ENCODE peak calls at places on chromosomes 4 and X, in six cellular contexts. V is ovary, I is IMR-90, U is adrenal gland, Z is lower lobe of right lung, X is hepatocyte. W is an unnamed sample. For H3K9me3, the result is how much of the 10 kb centered on the place peaks cover.

GRCh38 chr4:173805884-173806283 is 275.9 kb upstream of the HAND2 start:
- DNase-seq in X (no peak), I (no peak), V (no peak), Z (no peak), U (no peak), W (no peak)

GRCh38 chr4:176945314-176945713 is 152.6 kb upstream of the VEGFC start:
- DNase-seq in U (no peak), I (no peak), V (no peak), X (no peak), Z (no peak), W (no peak)

GRCh38 chr4:21879187-21879586 is 69.4 kb downstream of the KCNIP4 start:
- DNase-seq in V (no peak), U (no peak), I (peak), X (no peak), Z (no peak), W (no peak)

GRCh38 chr4:97917115-97917514 is 226.2 kb downstream of the STPG2 start:
- DNase-seq in U (no peak), X (no peak), I (no peak), Z (no peak), V (no peak), W (no peak)

GRCh38 chr4:111802191-111802590 is 343.1 kb upstream of the FAM241A start:
- DNase-seq in X (no peak), Z (no peak), V (no peak), U (no peak), I (no peak), W (no peak)

GRCh38 chr4:10119263-10119662 is 2.7 kb upstream of the WDR1 start:
- DNase-seq in V (no peak), X (no peak), U (no peak), Z (no peak), I (no peak), W (no peak)

GRCh38 chrX:1045680-1046314 is 166.7 kb downstream of the CRLF2 start:
- DNase-seq in I (no peak), X (no peak), V (no peak), U (no peak), Z (no peak), W (no peak)

GRCh38 chrX:57453901-57454300 is 137.9 kb upstream of the ZXDB start:
- DNase-seq in Z (no peak), I (peak), U (no peak), X (no peak), V (no peak), W (no peak)

GRCh38 chrX:70769659-70770232 is 138.8 kb downstream of the TEX11 start:
- DNase-seq in I (peak), U (no peak), X (no peak), Z (no peak), V (no peak), W (no peak)

GRCh38 chr4:39730067-39730466 is 32.1 kb downstream of the UBE2K start:
- DNase-seq in X (no peak), U (peak), Z (no peak), I (no peak), V (no peak), W (no peak)

GRCh38 chrX:107747596-107748161 is 27.9 kb downstream of the TSC22D3 start:
- DNase-seq in Z (peak), U (no peak), X (peak), I (peak), V (no peak), W (no peak)

GRCh38 chrX:48893556-48894348 is 3.8 kb downstream of the TIMM17B start:
- DNase-seq in X (no peak), V (no peak), U (peak), I (no peak), Z (no peak), W (no peak)

GRCh38 chr4:173182403-173182802 is 13.8 kb downstream of the GALNT7 start:
- DNase-seq in X (no peak), U (peak), Z (no peak), V (no peak), I (peak), W (no peak)

GRCh38 chr4:185296665-185297460 is 87.5 kb downstream of the SNX25 start:
- DNase-seq in I (no peak), U (no peak), V (no peak), Z (no peak), X (no peak), W (no peak)

GRCh38 chr4:158513246-158513645 is 8.4 kb upstream of the RXFP1 start:
- DNase-seq in Z (no peak), X (no peak), V (no peak), I (no peak), U (no peak), W (no peak)

GRCh38 chr4:41232406-41232805 is 18.1 kb upstream of the APBB2 start:
- DNase-seq in Z (no peak), X (no peak), V (no peak), I (no peak), U (no peak), W (no peak)

GRCh38 chr4:169051936-169052335 is 41.9 kb upstream of the CBR4 start:
- DNase-seq in U (no peak), Z (no peak), V (no peak), X (no peak), I (no peak), W (no peak)

GRCh38 chrX:26387906-26388305 is 171.9 kb downstream of the MAGEB5 start:
- DNase-seq in V (no peak), U (no peak), Z (no peak), I (no peak), X (no peak), W (no peak)

GRCh38 chr4:11821774-11822430 is 393.2 kb upstream of the HS3ST1 start:
- DNase-seq in I (no peak), Z (no peak), V (no peak), U (no peak), X (no peak), W (no peak)
- H3K9me3 ChIP-seq in I (under half), Z (under half), V (under half), U (under half), X (under half), W (under half)

DNA sequence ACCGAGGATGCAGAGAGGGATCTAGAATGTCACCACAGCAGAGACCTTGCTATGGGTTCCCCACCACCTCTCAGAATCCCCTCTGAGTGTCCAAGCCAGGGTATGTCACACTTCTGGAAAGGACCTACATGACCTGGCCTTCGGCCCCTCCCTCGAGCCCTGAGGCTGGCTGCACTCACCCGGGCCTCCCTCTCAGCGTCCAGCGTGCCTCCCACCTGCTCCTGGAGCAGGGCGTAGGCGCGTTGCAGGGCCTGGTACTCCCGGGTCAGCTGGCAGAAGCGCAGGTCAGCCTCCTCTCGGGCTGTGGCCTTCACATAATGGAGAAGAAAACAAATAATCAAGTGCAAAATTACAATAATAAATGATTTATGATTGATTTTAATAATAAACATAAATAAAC is 43.9 kb upstream of the C4orf50 start:
- DNase-seq in Z (no peak), X (no peak), I (no peak), V (no peak), U (no peak), W (no peak)
- H3K9me3 ChIP-seq in Z (under half), X (under half), I (under half), V (under half), U (under half), W (under half)

GRCh38 chr4:24971192-24971591 is 58.4 kb upstream of the CCDC149 start:
- DNase-seq in V (no peak), I (no peak), Z (no peak), U (no peak), X (no peak), W (no peak)

GRCh38 chr4:24970191-24970590 is 57.3 kb upstream of the CCDC149 start:
- DNase-seq in U (no peak), V (no peak), X (no peak), Z (no peak), I (no peak), W (no peak)

GRCh38 chr4:24970635-24971034 is 57.8 kb upstream of the CCDC149 start:
- DNase-seq in V (no peak), Z (no peak), I (no peak), X (no peak), U (no peak), W (no peak)

GRCh38 chr4:24968992-24969391 is 56.1 kb upstream of the CCDC149 start:
- DNase-seq in V (no peak), X (no peak), I (no peak), Z (no peak), U (no peak), W (no peak)

DNA sequence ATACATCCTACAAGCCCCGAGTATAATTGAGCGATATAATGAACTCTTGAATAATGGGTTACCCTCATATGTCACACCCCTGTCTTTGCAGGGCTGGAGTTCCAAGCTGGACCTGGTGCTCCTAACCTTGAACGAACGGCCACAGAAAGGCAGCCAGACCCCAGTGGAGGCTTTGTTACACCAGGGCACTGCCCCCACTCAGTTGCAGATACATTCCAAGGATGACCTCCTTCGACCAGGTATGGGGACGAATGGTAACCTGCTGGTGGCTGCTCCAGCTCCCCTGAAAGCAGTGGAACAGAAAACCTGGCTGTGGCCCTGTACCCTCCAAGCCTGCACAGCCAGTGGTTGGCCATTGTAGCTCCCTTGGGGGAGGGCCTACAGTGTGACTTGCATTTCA is 56.6 kb upstream of the CCDC149 start:
- DNase-seq in V (no peak), X (no peak), Z (no peak), U (no peak), I (no peak), W (no peak)
- H3K9me3 ChIP-seq in V (under half), X (under half), Z (under half), U (under half), I (under half), W (under half)

DNA sequence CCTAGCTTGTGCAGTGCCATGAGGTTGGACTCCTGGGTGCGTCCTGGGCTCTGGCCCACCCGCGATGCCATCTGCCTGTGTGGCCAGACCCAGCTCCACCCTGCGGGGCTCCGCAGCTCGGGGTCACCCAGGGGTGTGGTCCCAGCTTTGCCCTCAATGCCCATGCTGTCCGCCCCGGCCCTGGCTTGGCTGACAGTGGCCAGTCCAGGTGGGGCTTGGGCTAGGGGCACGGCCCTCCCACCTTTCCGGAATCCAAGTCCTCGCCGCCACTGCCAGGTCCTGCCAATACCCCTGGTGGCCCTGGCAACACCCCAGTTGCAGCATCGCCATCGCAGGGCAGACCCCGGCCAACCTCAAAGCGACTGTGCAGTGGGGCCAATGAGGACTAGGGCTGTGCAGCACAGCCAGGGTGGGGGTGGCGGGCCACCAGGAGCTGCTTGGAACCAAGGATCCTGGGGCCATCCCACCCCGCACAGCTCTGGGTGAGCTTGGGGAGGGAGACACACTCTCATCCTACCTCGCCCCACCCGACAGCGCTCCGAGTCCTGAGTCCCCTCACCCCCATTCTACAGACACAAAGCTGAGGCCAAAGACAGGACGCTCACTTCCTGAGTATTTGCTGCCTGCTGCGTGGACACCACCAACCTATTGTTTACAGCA is 80.9 kb downstream of the ZNF718 start:
- DNase-seq in U (no peak), I (no peak), V (no peak), X (no peak), Z (no peak), W (peak)
- H3K9me3 ChIP-seq in U (under half), I (under half), V (under half), X (under half), Z (under half), W (under half)

DNA sequence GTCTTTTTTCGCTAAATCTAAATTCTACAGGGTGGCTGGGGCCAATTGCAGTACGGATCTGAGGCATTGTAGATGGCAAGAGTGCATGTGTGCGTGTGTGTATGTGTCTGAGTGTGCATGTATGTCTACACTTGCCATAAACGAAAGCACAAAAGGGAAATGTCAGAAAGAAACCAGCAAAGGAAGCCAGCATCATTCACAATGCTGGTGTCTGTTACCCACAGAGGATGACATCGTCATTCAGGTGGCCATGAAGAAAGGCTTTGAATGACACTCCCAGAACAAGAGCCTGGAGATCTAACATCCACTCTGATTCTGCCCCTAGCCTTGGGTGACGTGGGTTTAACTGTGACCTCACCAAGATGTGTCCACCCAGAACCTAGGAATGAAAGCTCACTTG is 124.6 kb downstream of the DHRSX start:
- DNase-seq in U (no peak), Z (no peak), X (no peak), V (no peak), I (no peak), W (no peak)
- H3K9me3 ChIP-seq in U (under half), Z (under half), X (under half), V (under half), I (under half), W (under half)

GRCh38 chr4:113442821-113443220 is 318.7 kb downstream of the CAMK2D start:
- DNase-seq in V (no peak), Z (no peak), I (no peak), U (no peak), X (no peak), W (no peak)

GRCh38 chr4:113437124-113437523 is 324.4 kb downstream of the CAMK2D start:
- DNase-seq in V (no peak), Z (no peak), U (no peak), X (no peak), I (no peak), W (peak)

GRCh38 chr4:113436360-113436759 is 325.2 kb downstream of the CAMK2D start:
- DNase-seq in V (no peak), X (no peak), U (no peak), I (peak), Z (no peak), W (no peak)

GRCh38 chr4:113438596-113438995 is 322.9 kb downstream of the CAMK2D start:
- DNase-seq in U (no peak), Z (no peak), I (no peak), X (no peak), V (no peak), W (no peak)

GRCh38 chr4:113440366-113440765 is 321.2 kb downstream of the CAMK2D start:
- DNase-seq in I (no peak), U (no peak), V (no peak), X (no peak), Z (no peak), W (no peak)
- H3K9me3 ChIP-seq in I (under half), U (under half), V (under half), X (under half), Z (under half), W (under half)

GRCh38 chr4:23388699-23389395 is 501.0 kb downstream of the PPARGC1A start:
- DNase-seq in V (no peak), X (no peak), I (no peak), U (no peak), Z (no peak), W (no peak)

GRCh38 chr4:23388259-23388658 is 501.6 kb downstream of the PPARGC1A start:
- DNase-seq in V (no peak), I (no peak), X (no peak), Z (no peak), U (no peak), W (peak)

GRCh38 chr4:23392860-23393458 is 496.9 kb downstream of the PPARGC1A start:
- DNase-seq in V (no peak), U (no peak), I (no peak), X (no peak), Z (no peak), W (peak)
- H3K9me3 ChIP-seq in V (under half), U (under half), I (under half), X (under half), Z (under half), W (under half)

W was measured in right cardiac atrium.